ENCODE peak calls at places on chromosomes 3 and 15, in eight cellular contexts. Y is vagina; I is choroid plexus epithelial cell; E is WERI-Rb-1; G is GM06990; A is H4; O is hepatocyte; Q is activated naive CD8-positive, alpha-beta T cell treated with anti-CD3 and anti-CD28 coated beads for 36 hours. N is an unnamed sample.

GRCh38 chr15:40743921-40744809 is 10.9 kb downstream of the RMDN3 start:
- DNase-seq in Y (no peak), I (peak), E (no peak), G (no peak), A (no peak), O (peak), Q (peak), N (no peak)

GRCh38 chr15:74768771-74769342 is 13.0 kb upstream of the CSK start:
- DNase-seq in Y (no peak), I (peak), E (peak), G (no peak), A (peak), O (peak), Q (peak), N (peak)

GRCh38 chr3:13543251-13543650 is 5.7 kb upstream of the FBLN2 start:
- DNase-seq in Y (peak), I (peak), E (no peak), G (no peak), A (peak), O (peak), Q (no peak), N (peak)

GRCh38 chr3:55521086-55522060 is 34.3 kb upstream of the WNT5A start:
- DNase-seq in Y (no peak), I (no peak), E (no peak), G (no peak), A (peak), O (no peak), Q (no peak), N (peak)

GRCh38 chr15:48811325-48811938 is 563 bp upstream of the CEP152 start:
- DNase-seq in Y (no peak), I (no peak), E (peak), G (no peak), A (no peak), O (peak), Q (no peak), N (no peak)

GRCh38 chr15:45285413-45285812 is 33.4 kb downstream of the SLC28A2 start:
- DNase-seq in Y (no peak), I (no peak), E (no peak), G (no peak), A (no peak), O (no peak), Q (no peak), N (no peak)

GRCh38 chr3:105353485-105354161 is 13.1 kb upstream of the ALCAM start:
- DNase-seq in Y (no peak), I (peak), E (no peak), G (no peak), A (peak), O (peak), Q (no peak), N (peak)

GRCh38 chr3:148953094-148953493 is 38.2 kb upstream of the GYG1 start:
- DNase-seq in Y (no peak), I (no peak), E (no peak), G (no peak), A (no peak), O (no peak), Q (no peak), N (no peak)

GRCh38 chr15:62962101-62962995 is 80.2 kb upstream of the TPM1 start:
- DNase-seq in Y (no peak), I (no peak), E (no peak), G (no peak), A (no peak), O (no peak), Q (no peak), N (no peak)

GRCh38 chr3:171810278-171811058 is at the start of gene PLD1:
- DNase-seq in Y (no peak), I (peak), E (peak), G (no peak), A (peak), O (peak), Q (peak), N (no peak)

N was measured in astrocyte of the hippocampus.